ENCODE peak calls at places on chromosomes 3 and 15, in eight cellular contexts. P, X, O, D, C, G, J and F are unnamed samples.

GRCh38 chr3:39361252-39361927 is 21.8 kb upstream of the SLC25A38 start:
- ATAC-seq in P (no peak), X (peak), O (peak), D (peak), C (peak), G (no peak), J (peak), F (peak)

GRCh38 chr3:188682316-188682715 is 489.5 kb upstream of the TPRG1 start:
- ATAC-seq in P (no peak), X (peak), O (no peak), D (no peak), C (no peak), G (no peak), J (no peak), F (no peak)

GRCh38 chr15:58793862-58794261 is 22.8 kb downstream of the MINDY2 start:
- ATAC-seq in P (peak), X (peak), O (no peak), D (no peak), C (no peak), G (peak), J (no peak), F (no peak)

GRCh38 chr3:46955801-46956259 is 20.7 kb downstream of the CCDC12 start:
- ATAC-seq in P (no peak), X (no peak), O (peak), D (no peak), C (peak), G (no peak), J (peak), F (no peak)

GRCh38 chr15:67923647-67923971 is 83.8 kb upstream of the RNU6-1 start:
- ATAC-seq in P (peak), X (peak), O (no peak), D (no peak), C (no peak), G (peak), J (no peak), F (no peak)

GRCh38 chr15:98888839-98889479 is 118.6 kb downstream of the PGPEP1L start:
- ATAC-seq in P (peak), X (no peak), O (no peak), D (no peak), C (no peak), G (no peak), J (no peak), F (no peak)

GRCh38 chr3:15572138-15572537 is 29.2 kb downstream of the HACL1 start:
- ATAC-seq in P (peak), X (no peak), O (no peak), D (no peak), C (no peak), G (no peak), J (no peak), F (no peak)

GRCh38 chr3:185253645-185254410 is at the start of gene EHHADH:
- ATAC-seq in P (peak), X (peak), O (peak), D (peak), C (peak), G (peak), J (peak), F (peak)

GRCh38 chr15:95972136-95972553 is 358.4 kb upstream of the NR2F2 start:
- ATAC-seq in P (no peak), X (peak), O (no peak), D (no peak), C (no peak), G (peak), J (no peak), F (no peak)

GRCh38 chr3:134802428-134803050 is 7.5 kb downstream of the EPHB1 start:
- ATAC-seq in P (no peak), X (no peak), O (no peak), D (peak), C (peak), G (no peak), J (peak), F (peak)

GRCh38 chr15:50840520-50840919 is 68.0 kb upstream of the AP4E1 start:
- ATAC-seq in P (no peak), X (no peak), O (no peak), D (no peak), C (no peak), G (no peak), J (no peak), F (no peak)

GRCh38 chr3:58008140-58009025 is at the start of gene FLNB:
- ATAC-seq in P (peak), X (peak), O (peak), D (peak), C (peak), G (peak), J (peak), F (peak)

GRCh38 chr3:132210476-132211346 is 106.5 kb upstream of the ACP3 start:
- ATAC-seq in P (peak), X (no peak), O (no peak), D (no peak), C (no peak), G (no peak), J (no peak), F (no peak)